ENCODE peak calls at places on chromosomes 6 and 20, in nine cellular contexts. I is mammary epithelial cell, J is fibroblast of lung, N is NT2/D1, U is colonic mucosa, O is endodermal cell, W is mesenchymal stem cell, K is PC-3, C is SK-N-MC. B is an unnamed sample.

GRCh38 chr20:235891-236290 is 8.8 kb downstream of the DEFB129 start:
- DNase-seq in N (no peak), U (no peak), O (no peak), C (no peak), J (peak; percentile 3), I (peak; percentile 69), W (no peak), K (peak; percentile 51), B (peak; percentile 16)

GRCh38 chr6:128567029-128567428 is 46.6 kb upstream of the PTPRK start:
- DNase-seq in K (peak; percentile 82), J (peak; percentile 49), U (no peak), O (no peak), W (no peak), C (no peak), I (peak; percentile 58), N (no peak), B (no peak)

GRCh38 chr6:52325695-52326471 is 36.1 kb upstream of the PAQR8 start:
- DNase-seq in C (no peak), I (no peak), W (peak; percentile 18), J (no peak), U (peak; percentile 66), N (peak; percentile 57), K (no peak), O (peak; percentile 87), B (no peak)

GRCh38 chr20:40010483-40010882 is 678.6 kb downstream of the MAFB start:
- DNase-seq in W (peak; percentile 29), J (no peak), K (no peak), C (no peak), N (no peak), U (no peak), I (no peak), O (no peak), B (no peak)

GRCh38 chr6:7671076-7671475 is 54.8 kb upstream of the BMP6 start:
- DNase-seq in U (no peak), N (no peak), W (peak; percentile 58), I (peak; percentile 69), C (no peak), J (peak; percentile 35), K (peak; percentile 80), O (no peak), B (no peak)

GRCh38 chr6:42028234-42029061 is 21.9 kb upstream of the TAF8 start:
- DNase-seq in C (no peak), U (no peak), I (no peak), W (peak; percentile 96), O (peak; percentile 81), N (no peak), J (peak; percentile 89), K (no peak), B (peak; percentile 62)

GRCh38 chr6:116783852-116784251 is 18.3 kb upstream of the FAM162B start:
- DNase-seq in W (peak; percentile 10), K (no peak), N (no peak), U (no peak), C (no peak), J (peak; percentile 14), I (no peak), O (no peak), B (no peak)

GRCh38 chr20:63976980-63977391 is 2.5 kb downstream of the SAMD10 start:
- DNase-seq in O (peak; percentile 39), N (no peak), K (no peak), I (no peak), C (no peak), J (no peak), U (no peak), W (no peak), B (no peak)

GRCh38 chr6:85404497-85405174 is 45.2 kb upstream of the NT5E start:
- DNase-seq in C (no peak), W (peak; percentile 80), O (no peak), K (peak; percentile 94), J (peak; percentile 96), I (peak; percentile 94), U (peak; percentile 77), N (no peak), B (peak; percentile 93)
- H3K9ac ChIP-seq in C (no peak overlapping the region), W (peak overlapping the region; percentile 81), O (no peak overlapping the region), K (peak overlapping the region; percentile 67), J (no peak overlapping the region), I (peak overlapping the region; percentile 80), U (peak overlapping the region; percentile 41), N (no peak overlapping the region), B (peak overlapping the region; percentile 72)

GRCh38 chr6:118663993-118664985 is 12.9 kb upstream of the CEP85L start:
- DNase-seq in N (no peak), J (no peak), W (no peak), K (no peak), U (no peak), C (no peak), O (no peak), I (no peak), B (no peak)
- H3K9ac ChIP-seq in N (no peak overlapping the region), J (no peak overlapping the region), W (peak overlapping the region; percentile 72), K (no peak overlapping the region), U (no peak overlapping the region), C (no peak overlapping the region), O (no peak overlapping the region), I (peak overlapping the region; percentile 48), B (no peak overlapping the region)

GRCh38 chr20:4811661-4812181 is 90.0 kb downstream of the PRND start:
- DNase-seq in N (no peak), W (no peak), J (no peak), C (no peak), I (no peak), O (no peak), U (peak; percentile 53), K (no peak), B (no peak)
- H3K9ac ChIP-seq in N (no peak overlapping the region), W (no peak overlapping the region), J (no peak overlapping the region), C (no peak overlapping the region), I (no peak overlapping the region), O (no peak overlapping the region), U (peak overlapping the region; percentile 15), K (no peak overlapping the region), B (no peak overlapping the region)

DNA sequence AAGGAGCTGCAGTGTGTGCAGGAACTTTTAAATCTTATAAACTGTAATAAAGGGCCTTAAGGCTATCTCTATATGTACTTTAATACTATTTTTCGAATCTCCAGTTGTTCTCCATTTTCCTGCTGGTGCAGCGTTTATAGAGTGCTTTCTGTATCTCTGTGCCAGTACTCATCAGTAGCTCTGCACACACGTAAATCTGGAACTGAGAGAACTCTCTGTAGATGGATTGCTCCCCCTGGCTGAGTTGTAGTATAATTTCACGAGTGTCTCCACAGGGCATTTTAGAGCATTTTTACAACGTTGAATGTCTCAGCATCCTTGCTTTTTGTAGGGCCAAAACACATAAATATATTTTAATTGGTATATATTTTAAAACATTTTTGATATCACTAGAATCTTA is 256.5 kb downstream of the TRDN start:
- DNase-seq in O (peak; percentile 52), N (no peak), U (no peak), J (peak; percentile 12), K (peak; percentile 26), I (peak; percentile 14), C (peak; percentile 89), W (peak; percentile 51), B (peak; percentile 6)
- H3K9ac ChIP-seq in O (no peak overlapping the region), N (no peak overlapping the region), U (no peak overlapping the region), J (no peak overlapping the region), K (no peak overlapping the region), I (no peak overlapping the region), C (peak overlapping the region; percentile 70), W (no peak overlapping the region), B (no peak overlapping the region)

GRCh38 chr20:48921883-48922867 is 664 bp downstream of the ARFGEF2 start:
- DNase-seq in J (peak; percentile 53), O (no peak), N (peak; percentile 20), I (peak; percentile 83), W (peak; percentile 57), C (no peak), U (peak; percentile 66), K (peak; percentile 49), B (peak; percentile 36)

GRCh38 chr20:48926267-48926666 is 4.8 kb downstream of the ARFGEF2 start:
- DNase-seq in I (no peak), W (no peak), C (no peak), U (no peak), K (no peak), O (no peak), J (no peak), N (no peak), B (no peak)

GRCh38 chr20:48926816-48927215 is 5.3 kb downstream of the ARFGEF2 start:
- DNase-seq in J (no peak), W (no peak), C (no peak), O (no peak), I (no peak), U (no peak), K (no peak), N (no peak), B (peak; percentile 85)

GRCh38 chr20:48923149-48923718 is 1.7 kb downstream of the ARFGEF2 start:
- DNase-seq in U (no peak), C (no peak), I (no peak), J (no peak), K (no peak), W (peak; percentile 48), N (no peak), O (no peak), B (peak; percentile 58)

GRCh38 chr20:48924711-48925109 is 3.2 kb downstream of the ARFGEF2 start:
- DNase-seq in J (no peak), O (no peak), U (no peak), W (no peak), N (no peak), C (no peak), K (no peak), I (no peak), B (no peak)
- H3K9ac ChIP-seq in J (no peak overlapping the region), O (no peak overlapping the region), U (peak overlapping the region; percentile 58), W (peak overlapping the region; percentile 27), N (no peak overlapping the region), C (no peak overlapping the region), K (no peak overlapping the region), I (no peak overlapping the region), B (no peak overlapping the region)

DNA sequence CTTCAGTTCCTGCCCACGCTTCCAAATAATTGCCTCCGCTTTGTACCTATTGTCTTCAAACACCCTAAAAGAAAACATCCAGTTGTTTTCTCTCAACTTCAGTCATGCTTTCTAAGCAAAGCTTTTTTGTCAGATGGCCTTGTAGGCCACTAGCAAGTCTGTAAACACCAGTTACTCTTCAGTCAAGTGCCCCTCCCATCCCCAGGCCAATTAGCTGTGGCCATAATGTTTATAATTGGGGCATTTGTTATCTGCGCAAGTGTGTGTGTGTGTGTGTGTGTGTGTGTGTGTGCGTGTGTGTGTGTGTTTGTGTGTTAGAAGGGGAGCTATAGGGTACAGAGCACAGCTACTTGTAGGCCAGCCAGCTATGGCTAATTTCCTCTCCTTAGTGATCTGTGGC is 272.4 kb upstream of the MARCKS start:
- DNase-seq in J (no peak), O (no peak), U (no peak), N (no peak), I (no peak), C (no peak), W (peak; percentile 68), K (no peak), B (no peak)
- H3K9ac ChIP-seq in J (no peak overlapping the region), O (no peak overlapping the region), U (no peak overlapping the region), N (no peak overlapping the region), I (no peak overlapping the region), C (no peak overlapping the region), W (no peak overlapping the region), K (no peak overlapping the region), B (no peak overlapping the region)